ENCODE peak calls at places on chromosomes 4 and X, in five cellular contexts. One of them, this sample, is unnamed.

GRCh38 chr4:8731364-8731763 is 138.8 kb downstream of the CPZ start:
- DNase-seq in H54: no peak
- DNase-seq in stimulated activated CD8-positive, alpha-beta memory T cell treated with anti-CD3 and anti-CD28 coated beads, Interleukin-7, amount 100 ng/mL, for 24 hours: no peak
- DNase-seq in lung: no peak
- DNase-seq in glutamatergic neuron: no peak
- DNase-seq in this sample: no peak

GRCh38 chr4:41257257-41257900 is 651 bp downstream of the UCHL1 start:
- DNase-seq in H54: peak
- DNase-seq in stimulated activated CD8-positive, alpha-beta memory T cell treated with anti-CD3 and anti-CD28 coated beads, Interleukin-7, amount 100 ng/mL, for 24 hours: no peak
- DNase-seq in lung: peak
- DNase-seq in glutamatergic neuron: peak
- DNase-seq in this sample: no peak

GRCh38 chr4:6644792-6645530 is 4.5 kb downstream of the MRFAP1 start:
- DNase-seq in H54: no peak
- DNase-seq in stimulated activated CD8-positive, alpha-beta memory T cell treated with anti-CD3 and anti-CD28 coated beads, Interleukin-7, amount 100 ng/mL, for 24 hours: no peak
- DNase-seq in lung: no peak
- DNase-seq in glutamatergic neuron: no peak
- DNase-seq in this sample: no peak

GRCh38 chr4:85147481-85148076 is 181.1 kb upstream of the WDFY3 start:
- DNase-seq in H54: peak
- DNase-seq in stimulated activated CD8-positive, alpha-beta memory T cell treated with anti-CD3 and anti-CD28 coated beads, Interleukin-7, amount 100 ng/mL, for 24 hours: no peak
- DNase-seq in lung: no peak
- DNase-seq in glutamatergic neuron: peak
- DNase-seq in this sample: peak

GRCh38 chrX:131791608-131792355 is 231.3 kb upstream of the STK26 start:
- DNase-seq in H54: no peak
- DNase-seq in stimulated activated CD8-positive, alpha-beta memory T cell treated with anti-CD3 and anti-CD28 coated beads, Interleukin-7, amount 100 ng/mL, for 24 hours: no peak
- DNase-seq in lung: no peak
- DNase-seq in glutamatergic neuron: no peak
- DNase-seq in this sample: no peak

GRCh38 chrX:45623266-45623665 is 422.6 kb upstream of the DIPK2B start:
- DNase-seq in H54: no peak
- DNase-seq in stimulated activated CD8-positive, alpha-beta memory T cell treated with anti-CD3 and anti-CD28 coated beads, Interleukin-7, amount 100 ng/mL, for 24 hours: no peak
- DNase-seq in lung: no peak
- DNase-seq in glutamatergic neuron: no peak
- DNase-seq in this sample: peak

GRCh38 chr4:43875655-43876054 is 573.0 kb downstream of the KCTD8 start:
- DNase-seq in H54: no peak
- DNase-seq in stimulated activated CD8-positive, alpha-beta memory T cell treated with anti-CD3 and anti-CD28 coated beads, Interleukin-7, amount 100 ng/mL, for 24 hours: no peak
- DNase-seq in lung: no peak
- DNase-seq in glutamatergic neuron: no peak
- DNase-seq in this sample: no peak

GRCh38 chr4:152479428-152480026 is 56.4 kb downstream of the FBXW7 start:
- DNase-seq in H54: no peak
- DNase-seq in stimulated activated CD8-positive, alpha-beta memory T cell treated with anti-CD3 and anti-CD28 coated beads, Interleukin-7, amount 100 ng/mL, for 24 hours: no peak
- DNase-seq in lung: no peak
- DNase-seq in glutamatergic neuron: no peak
- DNase-seq in this sample: peak

GRCh38 chrX:57904481-57904880 is 5.8 kb downstream of the ZXDA start:
- DNase-seq in H54: no peak
- DNase-seq in stimulated activated CD8-positive, alpha-beta memory T cell treated with anti-CD3 and anti-CD28 coated beads, Interleukin-7, amount 100 ng/mL, for 24 hours: no peak
- DNase-seq in lung: no peak
- DNase-seq in glutamatergic neuron: no peak
- DNase-seq in this sample: no peak

GRCh38 chr4:8709729-8710360 is 117.3 kb downstream of the CPZ start:
- DNase-seq in H54: no peak
- DNase-seq in stimulated activated CD8-positive, alpha-beta memory T cell treated with anti-CD3 and anti-CD28 coated beads, Interleukin-7, amount 100 ng/mL, for 24 hours: no peak
- DNase-seq in lung: no peak
- DNase-seq in glutamatergic neuron: peak
- DNase-seq in this sample: no peak

GRCh38 chr4:1290165-1290977 is 680 bp downstream of the MAEA start:
- DNase-seq in H54: no peak
- DNase-seq in stimulated activated CD8-positive, alpha-beta memory T cell treated with anti-CD3 and anti-CD28 coated beads, Interleukin-7, amount 100 ng/mL, for 24 hours: no peak
- DNase-seq in lung: no peak
- DNase-seq in glutamatergic neuron: no peak
- DNase-seq in this sample: no peak

GRCh38 chr4:66590488-66591215 is 920.4 kb upstream of the EPHA5 start:
- DNase-seq in H54: no peak
- DNase-seq in stimulated activated CD8-positive, alpha-beta memory T cell treated with anti-CD3 and anti-CD28 coated beads, Interleukin-7, amount 100 ng/mL, for 24 hours: no peak
- DNase-seq in lung: no peak
- DNase-seq in glutamatergic neuron: no peak
- DNase-seq in this sample: peak

GRCh38 chr4:17286737-17287460 is 225.0 kb downstream of the QDPR start:
- DNase-seq in H54: no peak
- DNase-seq in stimulated activated CD8-positive, alpha-beta memory T cell treated with anti-CD3 and anti-CD28 coated beads, Interleukin-7, amount 100 ng/mL, for 24 hours: no peak
- DNase-seq in lung: no peak
- DNase-seq in glutamatergic neuron: no peak
- DNase-seq in this sample: no peak

GRCh38 chrX:9114245-9114644 is 80.3 kb upstream of the FAM9B start:
- DNase-seq in H54: no peak
- DNase-seq in stimulated activated CD8-positive, alpha-beta memory T cell treated with anti-CD3 and anti-CD28 coated beads, Interleukin-7, amount 100 ng/mL, for 24 hours: no peak
- DNase-seq in lung: no peak
- DNase-seq in glutamatergic neuron: no peak
- DNase-seq in this sample: no peak

GRCh38 chrX:115226929-115227328 is 7.0 kb downstream of the LRCH2 start:
- DNase-seq in H54: no peak
- DNase-seq in stimulated activated CD8-positive, alpha-beta memory T cell treated with anti-CD3 and anti-CD28 coated beads, Interleukin-7, amount 100 ng/mL, for 24 hours: no peak
- DNase-seq in lung: no peak
- DNase-seq in glutamatergic neuron: no peak
- DNase-seq in this sample: no peak

GRCh38 chr4:150237110-150237852 is 159.0 kb downstream of the DCLK2 start:
- DNase-seq in H54: no peak
- DNase-seq in stimulated activated CD8-positive, alpha-beta memory T cell treated with anti-CD3 and anti-CD28 coated beads, Interleukin-7, amount 100 ng/mL, for 24 hours: no peak
- DNase-seq in lung: no peak
- DNase-seq in glutamatergic neuron: no peak
- DNase-seq in this sample: peak

GRCh38 chr4:42265782-42266602 is 113.5 kb upstream of the BEND4 start:
- DNase-seq in H54: no peak
- DNase-seq in stimulated activated CD8-positive, alpha-beta memory T cell treated with anti-CD3 and anti-CD28 coated beads, Interleukin-7, amount 100 ng/mL, for 24 hours: no peak
- DNase-seq in lung: no peak
- DNase-seq in glutamatergic neuron: no peak
- DNase-seq in this sample: no peak

GRCh38 chrX:10076765-10077164 is 80.0 kb upstream of the CLCN4 start:
- DNase-seq in H54: no peak
- DNase-seq in stimulated activated CD8-positive, alpha-beta memory T cell treated with anti-CD3 and anti-CD28 coated beads, Interleukin-7, amount 100 ng/mL, for 24 hours: no peak
- DNase-seq in lung: no peak
- DNase-seq in glutamatergic neuron: no peak
- DNase-seq in this sample: no peak

GRCh38 chrX:30067677-30068076 is 147.7 kb upstream of the MAGEB2 start:
- DNase-seq in H54: no peak
- DNase-seq in stimulated activated CD8-positive, alpha-beta memory T cell treated with anti-CD3 and anti-CD28 coated beads, Interleukin-7, amount 100 ng/mL, for 24 hours: no peak
- DNase-seq in lung: no peak
- DNase-seq in glutamatergic neuron: no peak
- DNase-seq in this sample: no peak

GRCh38 chrX:136546369-136546768 is 14.4 kb downstream of the VGLL1 start:
- DNase-seq in H54: no peak
- DNase-seq in stimulated activated CD8-positive, alpha-beta memory T cell treated with anti-CD3 and anti-CD28 coated beads, Interleukin-7, amount 100 ng/mL, for 24 hours: no peak
- DNase-seq in lung: no peak
- DNase-seq in glutamatergic neuron: no peak
- DNase-seq in this sample: no peak

GRCh38 chr4:105719214-105719613 is 10.6 kb downstream of the GSTCD start:
- DNase-seq in H54: no peak
- DNase-seq in stimulated activated CD8-positive, alpha-beta memory T cell treated with anti-CD3 and anti-CD28 coated beads, Interleukin-7, amount 100 ng/mL, for 24 hours: no peak
- DNase-seq in lung: no peak
- DNase-seq in glutamatergic neuron: no peak
- DNase-seq in this sample: no peak

GRCh38 chrX:74545880-74546279 is 68.5 kb downstream of the RLIM start:
- DNase-seq in H54: no peak
- DNase-seq in stimulated activated CD8-positive, alpha-beta memory T cell treated with anti-CD3 and anti-CD28 coated beads, Interleukin-7, amount 100 ng/mL, for 24 hours: no peak
- DNase-seq in lung: no peak
- DNase-seq in glutamatergic neuron: no peak
- DNase-seq in this sample: no peak

GRCh38 chrX:39443240-39443639 is 642.0 kb downstream of the MID1IP1 start:
- DNase-seq in H54: no peak
- DNase-seq in stimulated activated CD8-positive, alpha-beta memory T cell treated with anti-CD3 and anti-CD28 coated beads, Interleukin-7, amount 100 ng/mL, for 24 hours: no peak
- DNase-seq in lung: no peak
- DNase-seq in glutamatergic neuron: no peak
- DNase-seq in this sample: no peak

GRCh38 chr4:60506061-60506460 is 694.1 kb upstream of the ADGRL3 start:
- DNase-seq in H54: no peak
- DNase-seq in stimulated activated CD8-positive, alpha-beta memory T cell treated with anti-CD3 and anti-CD28 coated beads, Interleukin-7, amount 100 ng/mL, for 24 hours: no peak
- DNase-seq in lung: no peak
- DNase-seq in glutamatergic neuron: no peak
- DNase-seq in this sample: no peak

GRCh38 chr4:150310159-150310895 is 232.1 kb downstream of the DCLK2 start:
- DNase-seq in H54: no peak
- DNase-seq in stimulated activated CD8-positive, alpha-beta memory T cell treated with anti-CD3 and anti-CD28 coated beads, Interleukin-7, amount 100 ng/mL, for 24 hours: no peak
- DNase-seq in lung: no peak
- DNase-seq in glutamatergic neuron: no peak
- DNase-seq in this sample: peak

GRCh38 chr4:166924456-166924855 is 309.8 kb downstream of the SPOCK3 start:
- DNase-seq in H54: no peak
- DNase-seq in stimulated activated CD8-positive, alpha-beta memory T cell treated with anti-CD3 and anti-CD28 coated beads, Interleukin-7, amount 100 ng/mL, for 24 hours: no peak
- DNase-seq in lung: no peak
- DNase-seq in glutamatergic neuron: no peak
- DNase-seq in this sample: no peak

GRCh38 chrX:19912-20571 is 261.1 kb upstream of the PLCXD1 start:
- DNase-seq in H54: no peak
- DNase-seq in stimulated activated CD8-positive, alpha-beta memory T cell treated with anti-CD3 and anti-CD28 coated beads, Interleukin-7, amount 100 ng/mL, for 24 hours: no peak
- DNase-seq in lung: no peak
- DNase-seq in glutamatergic neuron: peak
- DNase-seq in this sample: no peak

GRCh38 chrX:147737690-147738089 is 174.0 kb upstream of the FMR1 start:
- DNase-seq in H54: no peak
- DNase-seq in stimulated activated CD8-positive, alpha-beta memory T cell treated with anti-CD3 and anti-CD28 coated beads, Interleukin-7, amount 100 ng/mL, for 24 hours: no peak
- DNase-seq in lung: no peak
- DNase-seq in glutamatergic neuron: no peak
- DNase-seq in this sample: no peak

This sample was measured in skeletal muscle cell.